ENCODE peak calls at places on chromosomes 5 and 9, in five cellular contexts. W, O, C, H and K are unnamed samples.

GRCh38 chr5:52784741-52785140 is 3.0 kb upstream of the ITGA1 start:
- DNase-seq in O (no peak), W (peak; percentile 72), H (no peak), C (no peak), K (no peak)

GRCh38 chr5:121915765-121916164 is 46.0 kb upstream of the SRFBP1 start:
- DNase-seq in H (no peak), O (no peak), W (no peak), C (no peak), K (no peak)

GRCh38 chr5:53262348-53262970 is 152.9 kb upstream of the MOCS2 start:
- DNase-seq in O (peak; percentile 15), H (peak; percentile 45), W (peak; percentile 66), C (peak; percentile 81), K (no peak)

GRCh38 chr5:142014911-142015584 is 2.2 kb upstream of the GNPDA1 start:
- DNase-seq in C (peak; percentile 70), H (peak; percentile 83), O (peak; percentile 24), W (peak; percentile 69), K (peak; percentile 82)

GRCh38 chr9:73116030-73116429 is 35.6 kb upstream of the ANXA1 start:
- DNase-seq in H (no peak), O (no peak), W (peak; percentile 88), C (peak; percentile 53), K (no peak)

GRCh38 chr5:36692791-36693763 is 86.7 kb downstream of the SLC1A3 start:
- DNase-seq in O (peak; percentile 71), W (peak; percentile 67), H (peak; percentile 64), C (peak; percentile 77), K (peak; percentile 34)

GRCh38 chr5:138748630-138749081 is 4.6 kb upstream of the CTNNA1 start:
- DNase-seq in C (peak; percentile 30), W (peak; percentile 39), H (no peak), O (no peak), K (no peak)

GRCh38 chr5:62494772-62495171 is 82.2 kb downstream of the IPO11 start:
- DNase-seq in H (no peak), W (no peak), O (no peak), C (no peak), K (peak; percentile 75)

GRCh38 chr5:103894882-103895281 is 332.3 kb upstream of the NUDT12 start:
- DNase-seq in C (no peak), W (peak; percentile 3), H (no peak), O (no peak), K (no peak)

GRCh38 chr5:145925353-145925752 is 11.0 kb upstream of the SH3RF2 start:
- DNase-seq in H (peak; percentile 80), O (no peak), W (peak; percentile 82), C (peak; percentile 90), K (no peak)

GRCh38 chr5:82560966-82561365 is 282.8 kb upstream of the RPS23 start:
- DNase-seq in W (no peak), O (no peak), H (no peak), C (no peak), K (no peak)

GRCh38 chr5:93800988-93801811 is 59.8 kb upstream of the POU5F2 start:
- DNase-seq in H (peak; percentile 68), W (peak; percentile 62), C (peak; percentile 73), O (peak; percentile 66), K (peak; percentile 32)

GRCh38 chr5:133376986-133377385 is 235.4 kb downstream of the FSTL4 start:
- DNase-seq in O (no peak), W (no peak), H (no peak), C (no peak), K (no peak)

GRCh38 chr9:99465231-99465891 is 243.3 kb downstream of the SEC61B start:
- DNase-seq in O (no peak), H (no peak), W (no peak), C (no peak), K (no peak)

GRCh38 chr9:116646661-116647514 is 40.2 kb upstream of the TRIM32 start:
- DNase-seq in W (peak; percentile 52), O (peak; percentile 14), H (peak; percentile 35), C (peak; percentile 78), K (peak; percentile 7)

GRCh38 chr9:113993838-113994540 is 84.1 kb downstream of the AMBP start:
- DNase-seq in O (peak; percentile 92), W (peak; percentile 64), C (peak; percentile 90), H (peak; percentile 95), K (no peak)

GRCh38 chr5:147483197-147483790 is 26.6 kb downstream of the DPYSL3 start:
- DNase-seq in C (no peak), O (no peak), W (no peak), H (peak; percentile 55), K (no peak)